ENCODE peak calls at places on chromosomes 16 and 17, in ten cellular contexts. F, R, G, Z, S, T, M, N, X and K are unnamed samples.

GRCh38 chr17:73292031-73292531 is 19.7 kb downstream of the CDC42EP4 start:
- DNase-seq in G (no peak), T (no peak), X (no peak), F (no peak), R (no peak), S (peak), N (no peak), Z (no peak), M (peak), K (no peak)

GRCh38 chr17:56786989-56787482 is 46.7 kb downstream of the C17orf67 start:
- DNase-seq in F (no peak), R (no peak), X (peak), T (no peak), Z (no peak), S (no peak), N (no peak), M (no peak), G (peak), K (no peak)

GRCh38 chr16:73040735-73041402 is 7.1 kb downstream of the ZFHX3 start:
- DNase-seq in S (no peak), X (no peak), F (no peak), R (no peak), T (no peak), G (no peak), M (peak), Z (no peak), N (no peak), K (no peak)

GRCh38 chr16:16073884-16074781 is 124.7 kb downstream of the ABCC1 start:
- DNase-seq in X (peak), M (no peak), Z (peak), F (no peak), G (no peak), R (peak), T (no peak), N (no peak), S (peak), K (peak)

GRCh38 chr17:56867948-56868376 is 34.0 kb downstream of the DGKE start:
- DNase-seq in S (no peak), T (no peak), M (no peak), R (no peak), X (peak), F (no peak), Z (no peak), G (no peak), N (no peak), K (no peak)

GRCh38 chr16:86059253-86060171 is 160.6 kb downstream of the IRF8 start:
- DNase-seq in S (no peak), G (no peak), F (no peak), X (no peak), N (no peak), R (no peak), M (no peak), T (peak), Z (peak), K (no peak)

GRCh38 chr17:78532922-78533640 is 44.1 kb downstream of the DNAH17 start:
- DNase-seq in M (no peak), S (peak), G (peak), R (no peak), F (no peak), X (no peak), Z (no peak), N (no peak), T (no peak), K (no peak)

GRCh38 chr17:74987909-74988711 is 678 bp downstream of the CDR2L start:
- DNase-seq in R (peak), N (no peak), T (peak), S (peak), G (no peak), X (no peak), Z (peak), M (peak), F (peak), K (peak)

GRCh38 chr16:58024673-58025350 is 742 bp upstream of the MMP15 start:
- DNase-seq in Z (peak), S (peak), X (no peak), G (no peak), N (no peak), T (peak), M (no peak), R (peak), F (no peak), K (no peak)

GRCh38 chr16:17691621-17692231 is 221.0 kb upstream of the XYLT1 start:
- DNase-seq in M (no peak), N (no peak), R (no peak), G (no peak), F (no peak), T (no peak), S (no peak), X (no peak), Z (no peak), K (no peak)
- TF ChIP-seq CTCF in M (no peak), N (no peak), R (no peak), G (no peak), F (no peak), T (no peak), S (no peak), X (no peak), Z (no peak), K (no peak)

GRCh38 chr17:7614422-7615264 is at the start of gene FXR2:
- DNase-seq in Z (peak), N (peak), S (peak), X (peak), M (peak), F (peak), T (peak), R (peak), G (peak), K (peak)

GRCh38 chr17:7613769-7614421 is 802 bp downstream of the FXR2 start:
- DNase-seq in Z (no peak), M (peak), G (no peak), R (no peak), F (no peak), N (no peak), T (no peak), X (no peak), S (no peak), K (no peak)

GRCh38 chr17:7620835-7621234 is 6.1 kb upstream of the FXR2 start:
- DNase-seq in M (no peak), F (no peak), Z (no peak), X (no peak), T (no peak), G (no peak), N (no peak), R (no peak), S (no peak), K (no peak)

GRCh38 chr17:7615265-7615747 is 609 bp upstream of the FXR2 start:
- DNase-seq in G (no peak), R (no peak), N (no peak), S (no peak), Z (no peak), X (no peak), F (no peak), T (no peak), M (no peak), K (no peak)

GRCh38 chr17:7618608-7619007 is 3.9 kb upstream of the FXR2 start:
- DNase-seq in G (no peak), N (no peak), R (peak), M (no peak), Z (no peak), F (no peak), X (no peak), T (no peak), S (no peak), K (no peak)
- TF ChIP-seq CTCF in G (no peak), N (no peak), R (no peak), M (no peak), Z (no peak), F (no peak), X (no peak), T (no peak), S (no peak), K (no peak)

DNA sequence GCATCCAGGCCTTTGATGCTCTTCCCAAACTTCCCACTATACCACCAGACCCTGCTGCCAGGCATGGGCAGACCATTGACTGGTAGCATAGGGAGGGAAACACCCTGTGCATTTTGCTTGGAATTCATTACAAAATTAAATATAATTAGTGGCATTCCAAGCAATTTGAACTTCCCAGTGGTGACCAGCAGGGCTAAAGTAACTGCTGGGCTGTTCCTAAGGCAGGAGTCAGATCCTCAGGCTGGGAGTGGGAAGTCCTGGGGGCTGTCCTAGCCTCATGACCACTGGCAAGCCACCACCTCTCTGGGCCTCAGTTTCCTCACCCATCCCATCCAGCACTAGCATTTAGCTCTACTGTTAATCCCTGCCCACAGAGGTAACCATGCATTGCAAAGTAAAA is 3.7 kb downstream of the PRR15L start:
- DNase-seq in N (no peak), F (no peak), X (no peak), R (no peak), M (no peak), Z (no peak), S (no peak), G (no peak), T (no peak), K (no peak)
- TF ChIP-seq CTCF in N (no peak), F (peak), X (no peak), R (no peak), M (no peak), Z (no peak), S (peak), G (peak), T (peak), K (peak)

DNA sequence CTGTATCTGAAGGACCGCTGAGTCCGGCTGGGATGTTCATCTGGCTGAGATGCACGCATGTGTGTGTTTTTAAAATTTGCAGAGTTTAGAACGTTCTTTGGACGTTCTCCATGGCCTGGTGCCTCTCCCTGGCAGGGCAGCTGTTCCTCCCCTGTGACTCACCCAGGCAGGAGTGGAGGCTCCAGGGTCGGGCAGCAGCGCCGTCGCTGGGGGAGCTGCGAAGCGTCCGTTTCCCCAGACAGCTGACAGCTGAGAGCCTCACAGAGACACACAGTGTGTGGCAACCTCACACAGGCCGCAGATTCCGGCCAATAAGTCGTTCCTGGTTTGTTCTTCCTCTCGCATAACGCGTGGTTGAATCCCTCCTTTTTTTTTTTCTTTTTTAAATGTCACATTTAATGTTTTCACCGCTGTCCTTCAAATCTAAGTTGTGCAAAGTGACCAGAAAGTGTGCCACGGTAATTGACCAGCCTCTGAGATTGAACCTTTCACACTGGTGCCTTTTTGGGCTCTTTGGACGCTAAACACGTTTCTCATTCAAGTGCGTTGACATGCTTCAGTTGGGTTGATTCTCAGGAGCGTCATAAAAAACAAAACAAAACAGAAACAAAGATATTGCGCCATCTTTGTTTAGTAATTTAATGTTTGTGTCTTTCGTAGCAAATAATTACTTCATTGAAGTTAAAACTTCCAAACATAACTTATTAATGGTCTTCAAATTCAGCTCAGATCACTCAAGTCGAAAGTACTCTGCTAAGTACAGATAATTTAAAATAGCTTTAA is 80.4 kb downstream of the OR1D5 start:
- DNase-seq in R (peak), G (no peak), T (no peak), Z (peak), M (peak), N (no peak), X (no peak), S (peak), F (no peak), K (no peak)
- TF ChIP-seq CTCF in R (no peak), G (peak), T (no peak), Z (no peak), M (peak), N (no peak), X (peak), S (no peak), F (no peak), K (no peak)

DNA sequence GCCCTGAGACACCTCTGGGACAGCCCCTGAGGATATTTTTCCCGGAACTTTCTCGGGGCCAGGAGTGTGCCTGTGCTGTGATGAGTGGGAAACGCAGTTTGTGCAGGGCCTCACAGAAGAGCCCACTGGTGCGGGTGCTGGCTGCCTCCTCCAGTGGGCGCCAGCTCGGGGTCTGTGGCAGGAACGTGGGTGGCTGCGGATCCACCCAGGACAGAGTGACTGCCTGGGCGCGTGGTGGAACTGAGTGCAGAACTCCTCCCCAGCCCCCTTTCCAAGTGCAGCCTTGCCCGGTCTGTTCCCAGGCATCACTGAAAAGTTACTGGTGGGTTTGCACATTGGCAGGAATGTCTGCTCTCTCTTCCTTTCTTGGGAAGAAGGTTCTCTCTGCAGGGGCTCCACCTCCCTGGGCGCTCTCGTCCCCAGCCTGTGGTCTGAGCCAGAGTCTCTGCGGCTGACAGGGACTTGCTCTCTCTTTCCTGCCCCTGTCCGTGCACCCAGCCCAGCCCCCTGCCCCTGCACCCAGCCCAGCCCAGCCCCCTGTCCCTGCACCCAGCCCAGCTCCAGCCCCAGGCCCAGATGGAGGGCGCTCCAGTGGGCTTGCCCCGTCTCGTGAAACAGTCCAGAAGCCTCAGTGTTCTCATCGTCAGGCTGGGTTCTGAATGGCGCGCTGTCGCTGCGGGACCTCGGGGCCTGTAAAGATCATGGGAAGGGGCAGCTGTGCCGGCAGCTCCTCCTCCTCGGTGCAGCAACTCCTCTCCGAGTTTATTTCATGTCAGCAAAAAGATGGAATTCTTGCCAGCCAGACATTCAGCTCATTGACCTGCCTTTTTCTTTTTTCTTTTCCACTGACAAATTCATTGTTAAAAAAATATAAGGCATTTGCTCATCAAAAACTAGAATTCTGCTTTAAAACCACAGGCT is 117.5 kb downstream of the BANP start:
- DNase-seq in N (no peak), Z (no peak), M (no peak), F (no peak), R (no peak), X (no peak), G (no peak), T (peak), S (no peak), K (no peak)
- TF ChIP-seq CTCF in N (no peak), Z (no peak), M (no peak), F (no peak), R (no peak), X (no peak), G (no peak), T (no peak), S (peak), K (no peak)

GRCh38 chr17:27548369-27548768 is 82.6 kb upstream of the LGALS9 start:
- DNase-seq in F (no peak), N (no peak), G (no peak), X (no peak), Z (no peak), T (no peak), R (no peak), M (no peak), S (no peak), K (no peak)
- TF ChIP-seq CTCF in F (no peak), N (no peak), G (no peak), X (no peak), Z (no peak), T (no peak), R (no peak), M (no peak), S (no peak), K (no peak)

GRCh38 chr17:42312285-42313130 is 24.2 kb downstream of the STAT5A start:
- DNase-seq in R (peak), S (peak), T (peak), N (peak), F (peak), X (peak), M (peak), Z (peak), G (no peak), K (peak)

GRCh38 chr17:42309142-42309541 is 20.8 kb downstream of the STAT5A start:
- DNase-seq in T (no peak), N (no peak), X (no peak), Z (no peak), S (no peak), R (no peak), G (no peak), F (no peak), M (no peak), K (no peak)

GRCh38 chr17:42311240-42312034 is 23.1 kb downstream of the STAT5A start:
- DNase-seq in Z (peak), S (peak), N (no peak), M (peak), F (no peak), X (peak), G (no peak), R (peak), T (peak), K (peak)

GRCh38 chr17:42312035-42312284 is 23.7 kb downstream of the STAT5A start:
- DNase-seq in R (no peak), N (no peak), X (no peak), T (no peak), G (no peak), F (no peak), S (no peak), Z (no peak), M (no peak), K (no peak)

DNA sequence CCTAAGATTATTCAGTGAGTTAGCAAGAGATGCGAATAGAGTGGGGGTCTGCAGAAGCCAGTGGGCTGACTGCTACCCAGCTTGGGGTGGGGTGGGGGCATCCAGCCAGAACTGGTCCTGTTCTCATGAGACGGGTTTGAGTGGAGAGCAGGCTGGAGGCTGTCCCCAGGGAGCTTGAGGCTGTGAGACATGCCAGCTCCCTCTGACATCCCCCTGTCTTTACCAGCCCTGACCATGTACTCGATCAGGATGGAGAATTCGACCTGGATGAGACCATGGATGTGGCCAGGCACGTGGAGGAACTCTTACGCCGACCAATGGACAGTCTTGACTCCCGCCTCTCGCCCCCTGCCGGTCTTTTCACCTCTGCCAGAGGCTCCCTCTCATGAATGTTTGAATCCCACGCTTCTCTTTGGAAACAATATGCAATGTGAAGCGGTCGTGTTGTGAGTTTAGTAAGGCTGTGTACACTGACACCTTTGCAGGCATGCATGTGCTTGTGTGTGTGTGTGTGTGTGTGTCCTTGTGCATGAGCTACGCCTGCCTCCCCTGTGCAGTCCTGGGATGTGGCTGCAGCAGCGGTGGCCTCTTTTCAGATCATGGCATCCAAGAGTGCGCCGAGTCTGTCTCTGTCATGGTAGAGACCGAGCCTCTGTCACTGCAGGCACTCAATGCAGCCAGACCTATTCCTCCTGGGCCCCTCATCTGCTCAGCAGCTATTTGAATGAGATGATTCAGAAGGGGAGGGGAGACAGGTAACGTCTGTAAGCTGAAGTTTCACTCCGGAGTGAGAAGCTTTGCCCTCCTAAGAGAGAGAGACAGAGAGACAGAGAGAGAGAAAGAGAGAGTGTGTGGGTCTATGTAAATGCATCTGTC is 22.2 kb downstream of the STAT5A start:
- DNase-seq in R (no peak), T (no peak), X (no peak), S (peak), Z (no peak), M (no peak), N (no peak), F (no peak), G (no peak), K (no peak)
- TF ChIP-seq CTCF in R (no peak), T (no peak), X (no peak), S (peak), Z (no peak), M (no peak), N (no peak), F (no peak), G (no peak), K (no peak)

GRCh38 chr16:24801761-24802302 is 43.9 kb upstream of the SLC5A11 start:
- DNase-seq in S (no peak), N (no peak), X (no peak), R (no peak), G (no peak), M (no peak), T (no peak), F (no peak), Z (no peak), K (no peak)

GRCh38 chr16:24805484-24805883 is 40.3 kb upstream of the SLC5A11 start:
- DNase-seq in F (no peak), G (no peak), N (no peak), R (no peak), Z (no peak), M (no peak), T (no peak), S (no peak), X (no peak), K (no peak)

DNA sequence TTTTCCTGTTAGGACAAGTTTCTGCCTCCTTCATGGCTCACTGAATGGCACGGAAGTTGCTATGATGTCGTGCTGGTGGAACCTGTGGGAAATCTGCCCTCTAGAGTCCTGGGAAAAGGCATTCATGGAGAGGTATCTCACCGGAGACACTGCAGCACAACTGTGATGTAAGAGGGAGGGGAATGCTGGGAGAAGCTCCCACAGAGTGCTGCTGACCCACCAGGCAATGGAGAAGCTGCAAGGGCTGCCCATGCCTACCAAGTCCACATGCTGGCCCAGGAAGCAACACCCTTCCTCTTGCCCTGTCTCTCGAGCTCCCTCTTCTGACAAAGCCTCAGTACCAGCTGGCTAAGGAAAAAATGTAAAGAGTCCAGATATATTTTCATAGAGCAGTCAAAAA is 45.2 kb upstream of the SLC5A11 start:
- DNase-seq in G (peak), S (no peak), R (no peak), Z (no peak), T (no peak), M (no peak), N (no peak), F (no peak), X (no peak), K (no peak)
- TF ChIP-seq CTCF in G (peak), S (peak), R (no peak), Z (no peak), T (no peak), M (no peak), N (no peak), F (no peak), X (no peak), K (no peak)